ENCODE peak calls at places on chromosomes 7 and 10, in seven cellular contexts. Q is activated CD4-positive, alpha-beta T cell treated with anti-CD3 and anti-CD28 coated beads for 4 hours; D is activated T-cell treated with anti-CD3 and anti-CD28 coated beads for 1 hour; P is kidney glomerular epithelial cell; L is T-helper 9 cell; C is naive B cell; E is choroid plexus epithelial cell. I is an unnamed sample.

GRCh38 chr7:55970561-55970960 is 6.2 kb downstream of the NIPSNAP2 start:
- DNase-seq in C (no peak), D (no peak), L (no peak), Q (no peak), E (no peak), P (no peak), I (no peak)

GRCh38 chr10:96358851-96359540 is at the start of gene OPALIN:
- DNase-seq in P (no peak), E (no peak), C (no peak), D (no peak), L (no peak), Q (no peak), I (no peak)

GRCh38 chr10:129870926-129871660 is 93.0 kb downstream of the EBF3 start:
- DNase-seq in Q (no peak), P (no peak), E (peak), C (no peak), D (no peak), L (no peak), I (no peak)

GRCh38 chr7:134197342-134197741 is 70.2 kb downstream of the LRGUK start:
- DNase-seq in C (no peak), E (no peak), L (no peak), Q (no peak), P (no peak), D (no peak), I (no peak)

GRCh38 chr7:19519443-19519977 is 189.3 kb downstream of the POLR1F start:
- DNase-seq in P (no peak), C (no peak), L (no peak), D (no peak), Q (no peak), E (peak), I (no peak)

GRCh38 chr10:114044251-114045070 is 795 bp downstream of the ADRB1 start:
- DNase-seq in P (no peak), Q (no peak), C (no peak), D (no peak), L (no peak), E (no peak), I (no peak)

GRCh38 chr10:129905553-129905952 is 58.5 kb downstream of the EBF3 start:
- DNase-seq in C (no peak), Q (no peak), L (no peak), E (no peak), D (no peak), P (no peak), I (no peak)

GRCh38 chr10:129888784-129889616 is 75.1 kb downstream of the EBF3 start:
- DNase-seq in Q (peak), D (peak), L (peak), E (peak), C (no peak), P (peak), I (peak)

GRCh38 chr10:35349389-35349915 is 13.1 kb downstream of the CCNY start:
- DNase-seq in P (no peak), Q (no peak), L (no peak), D (no peak), E (no peak), C (no peak), I (no peak)

GRCh38 chr7:34011017-34011680 is 105.8 kb downstream of the BMPER start:
- DNase-seq in L (no peak), E (peak), P (no peak), Q (no peak), C (no peak), D (no peak), I (no peak)

GRCh38 chr10:24988831-24989769 is 26.9 kb downstream of the ENKUR start:
- DNase-seq in D (no peak), Q (no peak), C (no peak), P (no peak), E (no peak), L (no peak), I (no peak)

GRCh38 chr10:26696786-26697162 is 727 bp upstream of the PDSS1 start:
- DNase-seq in L (no peak), Q (no peak), D (no peak), C (no peak), E (peak), P (no peak), I (no peak)

GRCh38 chr7:83819911-83820310 is 171.0 kb upstream of the SEMA3E start:
- DNase-seq in E (no peak), C (no peak), P (no peak), L (no peak), Q (no peak), D (no peak), I (peak)

GRCh38 chr10:70617798-70618568 is 15.4 kb upstream of the PRF1 start:
- DNase-seq in L (no peak), C (no peak), E (peak), D (no peak), Q (no peak), P (peak), I (no peak)

GRCh38 chr7:111953611-111954010 is 252.6 kb downstream of the DOCK4 start:
- DNase-seq in D (no peak), E (peak), C (no peak), L (no peak), Q (no peak), P (no peak), I (peak)

GRCh38 chr10:36362257-36362656 is 720.2 kb upstream of the FZD8 start:
- DNase-seq in E (no peak), C (no peak), L (no peak), Q (no peak), P (no peak), D (no peak), I (no peak)

GRCh38 chr10:52308251-52309031 is 5.6 kb upstream of the DKK1 start:
- DNase-seq in P (peak), L (no peak), C (peak), E (peak), Q (no peak), D (no peak), I (peak)

GRCh38 chr7:77657427-77658331 is 38.6 kb upstream of the RSBN1L start:
- DNase-seq in Q (no peak), L (no peak), C (peak), D (no peak), E (peak), P (peak), I (peak)

GRCh38 chr10:79287973-79288715 is 59.1 kb upstream of the PPIF start:
- DNase-seq in Q (no peak), D (no peak), C (no peak), L (no peak), P (no peak), E (no peak), I (no peak)

GRCh38 chr10:131127122-131127589 is 184.4 kb downstream of the TCERG1L start:
- DNase-seq in P (no peak), Q (no peak), D (no peak), L (no peak), E (no peak), C (no peak), I (no peak)

GRCh38 chr10:132627736-132628512 is 90.3 kb downstream of the INPP5A start:
- DNase-seq in D (no peak), P (no peak), C (no peak), E (peak), L (no peak), Q (no peak), I (no peak)

GRCh38 chr10:43137701-43137970 is 609 bp upstream of the CSGALNACT2 start:
- DNase-seq in P (peak), C (no peak), L (no peak), E (peak), D (no peak), Q (peak), I (peak)

GRCh38 chr10:5588603-5589002 is 63.8 kb downstream of the CALML3 start:
- DNase-seq in C (no peak), E (no peak), Q (no peak), P (no peak), L (no peak), D (no peak), I (no peak)

GRCh38 chr7:75995052-75995471 is 667 bp upstream of the TMEM120A start:
- DNase-seq in D (no peak), C (no peak), L (no peak), Q (no peak), P (no peak), E (no peak), I (no peak)

GRCh38 chr7:130708766-130709165 is 22.4 kb upstream of the TSGA13 start:
- DNase-seq in Q (no peak), C (no peak), P (no peak), D (no peak), L (no peak), E (no peak), I (no peak)

GRCh38 chr10:78861456-78862327 is 207.1 kb upstream of the ZMIZ1 start:
- DNase-seq in Q (no peak), C (no peak), D (no peak), L (no peak), P (no peak), E (no peak), I (no peak)

I was measured in ACHN.